ENCODE peak calls at places on chromosome 16, in six cellular contexts. One of them, this sample, is unnamed.

GRCh38 chr16:77971306-77972131 is 50.8 kb upstream of the CLEC3A start:
- DNase-seq in right cardiac atrium: peak
- DNase-seq in stimulated activated CD8-positive, alpha-beta memory T cell treated with anti-CD3 and anti-CD28 coated beads, Interleukin-4, amount 100 ng/mL, for 1 hour: peak
- DNase-seq in MV-4-11: peak
- DNase-seq in PC-3: peak
- DNase-seq in RWPE1: peak
- DNase-seq in this sample: peak

GRCh38 chr16:47643610-47644009 is 182.5 kb downstream of the PHKB start:
- DNase-seq in right cardiac atrium: no peak
- DNase-seq in RWPE1: no peak
- DNase-seq in PC-3: no peak
- DNase-seq in stimulated activated CD8-positive, alpha-beta memory T cell treated with anti-CD3 and anti-CD28 coated beads, Interleukin-4, amount 100 ng/mL, for 1 hour: no peak
- DNase-seq in MV-4-11: peak
- DNase-seq in this sample: no peak

GRCh38 chr16:26569793-26570192 is 496.9 kb upstream of the C16orf82 start:
- DNase-seq in stimulated activated CD8-positive, alpha-beta memory T cell treated with anti-CD3 and anti-CD28 coated beads, Interleukin-4, amount 100 ng/mL, for 1 hour: no peak
- DNase-seq in RWPE1: no peak
- DNase-seq in PC-3: peak
- DNase-seq in MV-4-11: no peak
- DNase-seq in right cardiac atrium: no peak
- DNase-seq in this sample: no peak

GRCh38 chr16:78809535-78809934 is 710.1 kb downstream of the WWOX start:
- DNase-seq in RWPE1: no peak
- DNase-seq in right cardiac atrium: no peak
- DNase-seq in PC-3: no peak
- DNase-seq in MV-4-11: no peak
- DNase-seq in stimulated activated CD8-positive, alpha-beta memory T cell treated with anti-CD3 and anti-CD28 coated beads, Interleukin-4, amount 100 ng/mL, for 1 hour: no peak
- DNase-seq in this sample: no peak

GRCh38 chr16:58847902-58848661 is 114.0 kb upstream of the GOT2 start:
- DNase-seq in RWPE1: no peak
- DNase-seq in MV-4-11: peak
- DNase-seq in PC-3: no peak
- DNase-seq in stimulated activated CD8-positive, alpha-beta memory T cell treated with anti-CD3 and anti-CD28 coated beads, Interleukin-4, amount 100 ng/mL, for 1 hour: no peak
- DNase-seq in right cardiac atrium: no peak
- DNase-seq in this sample: no peak

GRCh38 chr16:31499928-31500327 is 8.3 kb downstream of the RUSF1 start:
- DNase-seq in stimulated activated CD8-positive, alpha-beta memory T cell treated with anti-CD3 and anti-CD28 coated beads, Interleukin-4, amount 100 ng/mL, for 1 hour: no peak
- DNase-seq in right cardiac atrium: no peak
- DNase-seq in PC-3: no peak
- DNase-seq in RWPE1: no peak
- DNase-seq in MV-4-11: no peak
- DNase-seq in this sample: no peak

GRCh38 chr16:4369006-4369766 is 2.5 kb upstream of the VASN start:
- DNase-seq in PC-3: peak
- DNase-seq in MV-4-11: no peak
- DNase-seq in RWPE1: peak
- DNase-seq in right cardiac atrium: peak
- DNase-seq in stimulated activated CD8-positive, alpha-beta memory T cell treated with anti-CD3 and anti-CD28 coated beads, Interleukin-4, amount 100 ng/mL, for 1 hour: no peak
- DNase-seq in this sample: no peak

GRCh38 chr16:85331685-85332084 is 219.4 kb upstream of the CIBAR2 start:
- DNase-seq in RWPE1: peak
- DNase-seq in PC-3: no peak
- DNase-seq in MV-4-11: no peak
- DNase-seq in stimulated activated CD8-positive, alpha-beta memory T cell treated with anti-CD3 and anti-CD28 coated beads, Interleukin-4, amount 100 ng/mL, for 1 hour: no peak
- DNase-seq in right cardiac atrium: no peak
- DNase-seq in this sample: no peak

GRCh38 chr16:83840060-83840617 is 32.4 kb downstream of the HSBP1 start:
- DNase-seq in RWPE1: no peak
- DNase-seq in PC-3: no peak
- DNase-seq in MV-4-11: no peak
- DNase-seq in right cardiac atrium: no peak
- DNase-seq in stimulated activated CD8-positive, alpha-beta memory T cell treated with anti-CD3 and anti-CD28 coated beads, Interleukin-4, amount 100 ng/mL, for 1 hour: no peak
- DNase-seq in this sample: no peak

GRCh38 chr16:71933913-71934696 is 38.8 kb downstream of the IST1 start:
- DNase-seq in right cardiac atrium: no peak
- DNase-seq in RWPE1: no peak
- DNase-seq in PC-3: peak
- DNase-seq in MV-4-11: no peak
- DNase-seq in stimulated activated CD8-positive, alpha-beta memory T cell treated with anti-CD3 and anti-CD28 coated beads, Interleukin-4, amount 100 ng/mL, for 1 hour: no peak
- DNase-seq in this sample: no peak

GRCh38 chr16:49811630-49812334 is 44.1 kb downstream of the ZNF423 start:
- DNase-seq in PC-3: no peak
- DNase-seq in right cardiac atrium: no peak
- DNase-seq in MV-4-11: no peak
- DNase-seq in RWPE1: no peak
- DNase-seq in stimulated activated CD8-positive, alpha-beta memory T cell treated with anti-CD3 and anti-CD28 coated beads, Interleukin-4, amount 100 ng/mL, for 1 hour: no peak
- DNase-seq in this sample: peak

GRCh38 chr16:59392911-59393310 is 658.8 kb upstream of the GOT2 start:
- DNase-seq in MV-4-11: no peak
- DNase-seq in RWPE1: no peak
- DNase-seq in stimulated activated CD8-positive, alpha-beta memory T cell treated with anti-CD3 and anti-CD28 coated beads, Interleukin-4, amount 100 ng/mL, for 1 hour: no peak
- DNase-seq in PC-3: no peak
- DNase-seq in right cardiac atrium: no peak
- DNase-seq in this sample: no peak

GRCh38 chr16:85750021-85750826 is 672 bp downstream of the C16orf74 start:
- DNase-seq in RWPE1: peak
- DNase-seq in stimulated activated CD8-positive, alpha-beta memory T cell treated with anti-CD3 and anti-CD28 coated beads, Interleukin-4, amount 100 ng/mL, for 1 hour: no peak
- DNase-seq in PC-3: peak
- DNase-seq in MV-4-11: peak
- DNase-seq in right cardiac atrium: peak
- DNase-seq in this sample: no peak

GRCh38 chr16:23608194-23608593 is 12.1 kb upstream of the NDUFAB1 start:
- DNase-seq in stimulated activated CD8-positive, alpha-beta memory T cell treated with anti-CD3 and anti-CD28 coated beads, Interleukin-4, amount 100 ng/mL, for 1 hour: no peak
- DNase-seq in MV-4-11: no peak
- DNase-seq in right cardiac atrium: no peak
- DNase-seq in RWPE1: peak
- DNase-seq in PC-3: peak
- DNase-seq in this sample: no peak

GRCh38 chr16:22278418-22278817 is 18.8 kb upstream of the POLR3E start:
- DNase-seq in stimulated activated CD8-positive, alpha-beta memory T cell treated with anti-CD3 and anti-CD28 coated beads, Interleukin-4, amount 100 ng/mL, for 1 hour: no peak
- DNase-seq in PC-3: no peak
- DNase-seq in right cardiac atrium: no peak
- DNase-seq in RWPE1: no peak
- DNase-seq in MV-4-11: no peak
- DNase-seq in this sample: no peak

GRCh38 chr16:23145608-23146007 is 3.6 kb downstream of the USP31 start:
- DNase-seq in right cardiac atrium: no peak
- DNase-seq in stimulated activated CD8-positive, alpha-beta memory T cell treated with anti-CD3 and anti-CD28 coated beads, Interleukin-4, amount 100 ng/mL, for 1 hour: no peak
- DNase-seq in PC-3: peak
- DNase-seq in RWPE1: peak
- DNase-seq in MV-4-11: no peak
- DNase-seq in this sample: no peak

GRCh38 chr16:72530434-72530833 is 358.5 kb upstream of the PMFBP1 start:
- DNase-seq in PC-3: peak
- DNase-seq in MV-4-11: peak
- DNase-seq in stimulated activated CD8-positive, alpha-beta memory T cell treated with anti-CD3 and anti-CD28 coated beads, Interleukin-4, amount 100 ng/mL, for 1 hour: no peak
- DNase-seq in RWPE1: peak
- DNase-seq in right cardiac atrium: no peak
- DNase-seq in this sample: no peak

GRCh38 chr16:14505846-14506245 is 124.2 kb downstream of the PARN start:
- DNase-seq in RWPE1: no peak
- DNase-seq in MV-4-11: no peak
- DNase-seq in PC-3: peak
- DNase-seq in right cardiac atrium: no peak
- DNase-seq in stimulated activated CD8-positive, alpha-beta memory T cell treated with anti-CD3 and anti-CD28 coated beads, Interleukin-4, amount 100 ng/mL, for 1 hour: no peak
- DNase-seq in this sample: no peak

GRCh38 chr16:3945751-3946603 is 65.5 kb upstream of the CREBBP start:
- DNase-seq in stimulated activated CD8-positive, alpha-beta memory T cell treated with anti-CD3 and anti-CD28 coated beads, Interleukin-4, amount 100 ng/mL, for 1 hour: no peak
- DNase-seq in MV-4-11: no peak
- DNase-seq in right cardiac atrium: peak
- DNase-seq in RWPE1: peak
- DNase-seq in PC-3: peak
- DNase-seq in this sample: peak

GRCh38 chr16:83830091-83830768 is 22.5 kb downstream of the HSBP1 start:
- DNase-seq in right cardiac atrium: no peak
- DNase-seq in stimulated activated CD8-positive, alpha-beta memory T cell treated with anti-CD3 and anti-CD28 coated beads, Interleukin-4, amount 100 ng/mL, for 1 hour: no peak
- DNase-seq in MV-4-11: no peak
- DNase-seq in RWPE1: no peak
- DNase-seq in PC-3: no peak
- DNase-seq in this sample: no peak

GRCh38 chr16:88651276-88651988 is 579 bp upstream of the CYBA start:
- DNase-seq in right cardiac atrium: peak
- DNase-seq in stimulated activated CD8-positive, alpha-beta memory T cell treated with anti-CD3 and anti-CD28 coated beads, Interleukin-4, amount 100 ng/mL, for 1 hour: peak
- DNase-seq in MV-4-11: no peak
- DNase-seq in PC-3: no peak
- DNase-seq in RWPE1: no peak
- DNase-seq in this sample: peak

GRCh38 chr16:79297297-79297696 is 303.2 kb downstream of the MAF start:
- DNase-seq in RWPE1: no peak
- DNase-seq in PC-3: no peak
- DNase-seq in MV-4-11: peak
- DNase-seq in stimulated activated CD8-positive, alpha-beta memory T cell treated with anti-CD3 and anti-CD28 coated beads, Interleukin-4, amount 100 ng/mL, for 1 hour: no peak
- DNase-seq in right cardiac atrium: no peak
- DNase-seq in this sample: no peak

GRCh38 chr16:17437142-17437720 is 33.5 kb downstream of the XYLT1 start:
- DNase-seq in RWPE1: no peak
- DNase-seq in MV-4-11: no peak
- DNase-seq in stimulated activated CD8-positive, alpha-beta memory T cell treated with anti-CD3 and anti-CD28 coated beads, Interleukin-4, amount 100 ng/mL, for 1 hour: no peak
- DNase-seq in right cardiac atrium: no peak
- DNase-seq in PC-3: no peak
- DNase-seq in this sample: no peak

GRCh38 chr16:2026461-2027023 is at the start of gene NHERF2:
- DNase-seq in RWPE1: peak
- DNase-seq in PC-3: peak
- DNase-seq in right cardiac atrium: no peak
- DNase-seq in MV-4-11: no peak
- DNase-seq in stimulated activated CD8-positive, alpha-beta memory T cell treated with anti-CD3 and anti-CD28 coated beads, Interleukin-4, amount 100 ng/mL, for 1 hour: no peak
- DNase-seq in this sample: no peak

GRCh38 chr16:85083051-85083639 is 29.1 kb downstream of the CIBAR2 start:
- DNase-seq in PC-3: no peak
- DNase-seq in RWPE1: no peak
- DNase-seq in stimulated activated CD8-positive, alpha-beta memory T cell treated with anti-CD3 and anti-CD28 coated beads, Interleukin-4, amount 100 ng/mL, for 1 hour: no peak
- DNase-seq in MV-4-11: peak
- DNase-seq in right cardiac atrium: no peak
- DNase-seq in this sample: no peak